ENCODE peak calls at places on chromosomes 4 and X, in ten cellular contexts. U, B, D, Q, F, I, V, H, R and W are unnamed samples.

GRCh38 chrX:85506871-85507270 is 127.4 kb upstream of the POF1B start:
- DNase-seq in U (no peak), V (no peak), R (no peak), B (no peak), H (no peak), I (no peak), Q (no peak), F (no peak), D (no peak), W (no peak)

GRCh38 chr4:80129785-80130184 is 56.8 kb upstream of the ANTXR2 start:
- DNase-seq in B (no peak), F (no peak), Q (no peak), U (no peak), H (no peak), D (no peak), V (no peak), I (no peak), R (no peak), W (no peak)

GRCh38 chrX:68832101-68832416 is 3.2 kb downstream of the EFNB1 start:
- DNase-seq in V (peak; percentile 60), F (peak; percentile 59), D (peak; percentile 55), H (no peak), B (peak; percentile 62), I (no peak), Q (no peak), U (peak; percentile 58), R (no peak), W (peak; percentile 53)

GRCh38 chrX:69746051-69746450 is 130.1 kb downstream of the EDA start:
- DNase-seq in Q (no peak), V (no peak), R (no peak), D (no peak), U (no peak), F (no peak), H (no peak), I (no peak), B (no peak), W (no peak)

GRCh38 chr4:155592568-155593343 is 73.9 kb upstream of the GUCY1A1 start:
- DNase-seq in D (no peak), Q (no peak), V (peak; percentile 84), U (no peak), F (no peak), B (no peak), R (no peak), H (no peak), I (no peak), W (no peak)

GRCh38 chr4:78056265-78057129 is 626 bp upstream of the FRAS1 start:
- DNase-seq in F (peak; percentile 96), V (no peak), I (peak; percentile 80), D (peak; percentile 85), Q (peak; percentile 79), R (no peak), B (peak; percentile 74), H (peak; percentile 67), U (peak; percentile 63), W (peak; percentile 88)

GRCh38 chr4:10011277-10011676 is 10.0 kb downstream of the SLC2A9 start:
- DNase-seq in F (no peak), H (no peak), V (no peak), Q (no peak), B (no peak), R (no peak), D (no peak), I (no peak), U (no peak), W (no peak)

GRCh38 chr4:90002406-90003040 is 107.9 kb downstream of the MMRN1 start:
- DNase-seq in B (no peak), R (no peak), Q (no peak), V (no peak), D (no peak), I (no peak), F (peak; percentile 74), H (no peak), U (no peak), W (no peak)

GRCh38 chr4:167867191-167867590 is 225.1 kb upstream of the ANXA10 start:
- DNase-seq in I (no peak), H (no peak), B (no peak), R (no peak), Q (no peak), D (no peak), V (no peak), U (no peak), F (no peak), W (no peak)

GRCh38 chrX:152588206-152588605 is 49.5 kb upstream of the GABRQ start:
- DNase-seq in R (no peak), Q (no peak), U (no peak), B (no peak), D (no peak), H (no peak), F (no peak), V (no peak), I (no peak), W (no peak)

GRCh38 chr4:89316931-89317366 is 9.3 kb upstream of the GPRIN3 start:
- DNase-seq in Q (no peak), U (no peak), I (no peak), V (peak; percentile 83), F (no peak), H (no peak), R (no peak), B (no peak), D (no peak), W (no peak)

GRCh38 chr4:3801931-3802550 is 35.9 kb downstream of the ADRA2C start:
- DNase-seq in U (peak; percentile 8), Q (no peak), I (no peak), B (no peak), D (no peak), F (no peak), V (no peak), R (no peak), H (peak; percentile 48), W (no peak)

GRCh38 chr4:164956766-164957643 is 20.5 kb downstream of the TRIM61 start:
- DNase-seq in V (peak; percentile 99), F (no peak), D (peak; percentile 82), Q (peak; percentile 68), I (peak; percentile 24), U (peak; percentile 89), B (peak; percentile 87), H (peak; percentile 92), R (peak; percentile 44), W (peak; percentile 91)

GRCh38 chr4:121122661-121123060 is 41.5 kb downstream of the TNIP3 start:
- DNase-seq in H (no peak), Q (no peak), R (no peak), F (no peak), B (no peak), V (no peak), U (no peak), I (no peak), D (no peak), W (no peak)

GRCh38 chr4:154158756-154159155 is 332.8 kb downstream of the DCHS2 start:
- DNase-seq in F (no peak), D (no peak), R (no peak), I (no peak), B (no peak), H (no peak), Q (no peak), U (no peak), V (no peak), W (no peak)

DNA sequence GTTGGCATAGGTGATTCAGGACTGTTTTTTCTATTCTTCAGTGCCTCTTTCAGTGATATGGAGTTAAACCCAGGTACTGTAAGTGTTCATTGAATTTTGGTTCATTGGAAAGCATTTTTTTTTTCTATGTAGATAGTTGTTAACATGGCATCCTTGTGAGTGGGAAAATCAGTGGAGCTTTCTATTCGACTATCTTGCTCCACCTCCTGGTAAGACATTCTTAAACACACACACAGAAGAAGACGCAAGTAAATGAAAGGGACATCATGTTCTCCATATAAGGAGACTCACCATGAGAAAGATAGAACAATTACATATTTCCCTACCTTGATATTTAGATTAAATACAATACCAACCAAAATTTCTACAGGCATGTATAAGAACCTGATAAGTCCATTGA is 598.5 kb upstream of the SPANXN1 start:
- DNase-seq in I (no peak), U (no peak), R (no peak), H (no peak), D (no peak), B (no peak), V (no peak), F (no peak), Q (no peak), W (no peak)
- H3K9me3 ChIP-seq in I (no peaks in the 10 kb centered on the region), U (no peaks in the 10 kb centered on the region), R (no peaks in the 10 kb centered on the region), H (no peaks in the 10 kb centered on the region), D (no peaks in the 10 kb centered on the region), B (no peaks in the 10 kb centered on the region), V (peaks cover 4% of the 10 kb centered on the region), F (no peaks in the 10 kb centered on the region), Q (no peaks in the 10 kb centered on the region), W (no peaks in the 10 kb centered on the region)

DNA sequence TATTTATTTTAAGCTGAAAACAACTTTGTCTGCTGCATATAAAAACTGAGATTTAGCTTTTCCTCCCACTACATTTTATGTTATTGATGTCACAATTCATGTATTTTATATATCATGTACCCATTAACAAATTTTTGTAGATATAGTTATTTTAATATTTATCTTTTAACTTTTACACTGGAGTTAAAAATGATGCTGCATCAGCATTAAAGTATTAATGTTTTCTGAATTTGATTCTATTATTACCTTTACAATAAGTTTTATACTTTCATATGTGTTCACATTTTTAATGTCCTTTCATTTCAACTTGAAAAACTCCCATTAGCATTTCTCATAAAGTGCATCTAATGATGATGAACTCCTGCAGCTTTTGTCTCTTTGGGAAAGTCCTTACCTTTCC is 72.2 kb downstream of the CWH43 start:
- DNase-seq in Q (no peak), H (no peak), R (no peak), D (no peak), U (no peak), B (no peak), F (no peak), V (peak; percentile 16), I (no peak), W (no peak)
- H3K9me3 ChIP-seq in Q (peaks cover 19% of the 10 kb centered on the region), H (peaks cover 37% of the 10 kb centered on the region), R (no peaks in the 10 kb centered on the region), D (peaks cover 42% of the 10 kb centered on the region), U (peaks cover 14% of the 10 kb centered on the region), B (no peaks in the 10 kb centered on the region), F (no peaks in the 10 kb centered on the region), V (peaks cover 4% of the 10 kb centered on the region), I (peaks cover 38% of the 10 kb centered on the region), W (no peaks in the 10 kb centered on the region)

DNA sequence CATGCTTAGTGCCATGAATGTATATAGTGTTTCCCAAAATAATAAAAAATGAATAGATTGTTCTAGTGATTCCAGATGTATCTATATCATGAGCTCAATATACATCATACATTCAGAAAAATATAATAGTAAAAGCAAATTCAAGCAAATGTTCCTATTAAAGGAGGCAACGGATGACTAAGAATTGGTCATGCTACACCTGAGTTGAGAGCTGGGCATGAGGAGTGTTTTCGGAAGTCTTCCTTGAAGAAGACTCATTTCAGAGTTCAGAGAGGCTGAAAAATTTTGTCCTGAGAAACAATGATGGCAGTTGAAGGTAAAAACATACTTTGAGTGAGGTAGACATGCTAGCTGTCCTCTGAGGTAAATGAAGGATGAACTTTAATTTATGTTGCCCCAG is 79.3 kb upstream of the IL1RAPL2 start:
- DNase-seq in D (no peak), F (no peak), I (no peak), Q (no peak), B (no peak), V (no peak), U (no peak), R (no peak), H (no peak), W (no peak)
- H3K9me3 ChIP-seq in D (no peaks in the 10 kb centered on the region), F (no peaks in the 10 kb centered on the region), I (no peaks in the 10 kb centered on the region), Q (no peaks in the 10 kb centered on the region), B (no peaks in the 10 kb centered on the region), V (no peaks in the 10 kb centered on the region), U (no peaks in the 10 kb centered on the region), R (no peaks in the 10 kb centered on the region), H (no peaks in the 10 kb centered on the region), W (no peaks in the 10 kb centered on the region)

DNA sequence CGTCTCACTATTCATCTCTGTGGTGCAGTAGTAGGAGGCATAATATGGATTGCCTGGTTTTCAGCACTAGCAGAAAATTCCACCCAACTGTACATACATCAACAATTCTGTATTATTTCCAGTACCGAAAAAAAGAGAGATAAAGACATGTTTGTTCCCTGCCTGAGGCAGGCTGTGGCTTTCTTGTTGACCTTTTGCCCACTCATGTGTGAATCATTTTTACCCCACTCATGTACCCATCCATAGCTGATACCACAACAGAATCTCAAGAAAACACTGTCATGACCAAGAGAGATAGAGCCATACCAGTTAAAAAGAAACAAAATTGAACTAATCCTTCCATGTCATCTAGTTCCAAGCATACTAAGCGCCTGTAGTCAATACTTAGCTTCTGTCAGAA is 220.0 kb downstream of the RAB28 start:
- DNase-seq in R (no peak), H (no peak), Q (no peak), D (no peak), V (no peak), B (no peak), I (no peak), F (no peak), U (no peak), W (no peak)
- H3K9me3 ChIP-seq in R (no peaks in the 10 kb centered on the region), H (no peaks in the 10 kb centered on the region), Q (no peaks in the 10 kb centered on the region), D (no peaks in the 10 kb centered on the region), V (no peaks in the 10 kb centered on the region), B (no peaks in the 10 kb centered on the region), I (no peaks in the 10 kb centered on the region), F (no peaks in the 10 kb centered on the region), U (no peaks in the 10 kb centered on the region), W (no peaks in the 10 kb centered on the region)